ENCODE peak calls at places on chromosomes 6 and 20, in six cellular contexts. B is WTC11; W is Calu3; R is kidney; J is T-helper 9 cell; Z is CD4-positive, alpha-beta memory T cell. Q is an unnamed sample.

GRCh38 chr20:61733216-61733615 is 332.5 kb downstream of the TAF4 start:
- DNase-seq in B (no peak), W (no peak), R (peak), J (no peak), Z (no peak), Q (no peak)

GRCh38 chr6:90080876-90081464 is 186.7 kb downstream of the GJA10 start:
- DNase-seq in B (no peak), W (no peak), R (no peak), J (peak), Z (peak), Q (no peak)

GRCh38 chr20:50088022-50088421 is 24.9 kb downstream of the UBE2V1 start:
- DNase-seq in B (no peak), W (no peak), R (no peak), J (no peak), Z (no peak), Q (no peak)

GRCh38 chr6:21665101-21665435 is 71.5 kb downstream of the SOX4 start:
- DNase-seq in B (no peak), W (no peak), R (no peak), J (no peak), Z (no peak), Q (no peak)

GRCh38 chr6:73941892-73942291 is 245.9 kb downstream of the CD109 start:
- DNase-seq in B (no peak), W (no peak), R (no peak), J (no peak), Z (no peak), Q (no peak)

GRCh38 chr20:49210101-49210749 is 9.0 kb upstream of the DDX27 start:
- DNase-seq in B (no peak), W (no peak), R (no peak), J (no peak), Z (no peak), Q (no peak)

GRCh38 chr20:11851646-11852045 is 66.0 kb upstream of the BTBD3 start:
- DNase-seq in B (no peak), W (no peak), R (no peak), J (no peak), Z (no peak), Q (no peak)

GRCh38 chr6:24273471-24273870 is 84.4 kb downstream of the DCDC2 start:
- DNase-seq in B (no peak), W (no peak), R (no peak), J (no peak), Z (no peak), Q (no peak)

GRCh38 chr6:111011360-111012142 is 29.7 kb downstream of the RPF2 start:
- DNase-seq in B (no peak), W (peak), R (no peak), J (no peak), Z (peak), Q (no peak)

GRCh38 chr6:53718597-53719460 is 53.3 kb upstream of the KLHL31 start:
- DNase-seq in B (no peak), W (peak), R (no peak), J (no peak), Z (peak), Q (no peak)

GRCh38 chr6:38528196-38528965 is 111.3 kb downstream of the BTBD9 start:
- DNase-seq in B (no peak), W (no peak), R (peak), J (no peak), Z (no peak), Q (peak)

GRCh38 chr20:44582321-44583025 is at the start of gene PKIG:
- DNase-seq in B (no peak), W (no peak), R (no peak), J (no peak), Z (no peak), Q (no peak)

GRCh38 chr6:80607814-80608391 is 501.4 kb downstream of the BCKDHB start:
- DNase-seq in B (no peak), W (no peak), R (no peak), J (no peak), Z (no peak), Q (no peak)

GRCh38 chr20:38123021-38123587 is 42.0 kb downstream of the TGM2 start:
- DNase-seq in B (no peak), W (no peak), R (peak), J (no peak), Z (no peak), Q (no peak)

GRCh38 chr6:85355816-85356215 is 94.1 kb upstream of the NT5E start:
- DNase-seq in B (no peak), W (no peak), R (no peak), J (no peak), Z (no peak), Q (no peak)

GRCh38 chr6:56550307-56550706 is 92.4 kb downstream of the DST start:
- DNase-seq in B (no peak), W (no peak), R (no peak), J (no peak), Z (no peak), Q (no peak)

GRCh38 chr6:49225471-49225870 is 237.6 kb downstream of the MMUT start:
- DNase-seq in B (no peak), W (no peak), R (no peak), J (no peak), Z (no peak), Q (no peak)

GRCh38 chr20:36836591-36837329 is 39.2 kb upstream of the TLDC2 start:
- DNase-seq in B (peak), W (peak), R (no peak), J (no peak), Z (no peak), Q (peak)

GRCh38 chr6:107820571-107821261 is 3.4 kb downstream of the SCML4 start:
- DNase-seq in B (no peak), W (peak), R (no peak), J (no peak), Z (peak), Q (no peak)

GRCh38 chr6:32252326-32253009 is 28.6 kb upstream of the NOTCH4 start:
- DNase-seq in B (no peak), W (no peak), R (no peak), J (no peak), Z (no peak), Q (no peak)

GRCh38 chr6:1716845-1717244 is 107.1 kb downstream of the FOXC1 start:
- DNase-seq in B (no peak), W (no peak), R (no peak), J (no peak), Z (no peak), Q (no peak)

GRCh38 chr6:31239854-31240253 is 32.0 kb downstream of the HLA-C start:
- DNase-seq in B (no peak), W (no peak), R (no peak), J (no peak), Z (no peak), Q (no peak)

GRCh38 chr20:5608448-5609161 is 141.6 kb upstream of the SHLD1 start:
- DNase-seq in B (no peak), W (no peak), R (no peak), J (no peak), Z (no peak), Q (no peak)

Q was measured in nucleus accumbens.